ENCODE peak calls at places on chromosomes 7 and 10, in five cellular contexts. One of them, this sample, is unnamed. For H3K4me1, the result is how much of the 10 kb centered on the place peaks cover.

GRCh38 chr7:5692112-5692844 is 89.2 kb downstream of the RNF216 start:
- DNase-seq in lower lobe of right lung: no peak
- DNase-seq in hepatocyte: peak
- DNase-seq in ovary: peak
- DNase-seq in fibroblast of lung: peak
- DNase-seq in this sample: no peak

GRCh38 chr7:151089893-151090730 is 3.8 kb downstream of the AGAP3 start:
- DNase-seq in lower lobe of right lung: no peak
- DNase-seq in ovary: peak
- DNase-seq in fibroblast of lung: no peak
- DNase-seq in hepatocyte: peak
- DNase-seq in this sample: no peak

GRCh38 chr7:42263971-42264370 is 27.0 kb upstream of the GLI3 start:
- DNase-seq in fibroblast of lung: no peak
- DNase-seq in hepatocyte: no peak
- DNase-seq in ovary: no peak
- DNase-seq in lower lobe of right lung: no peak
- DNase-seq in this sample: no peak

GRCh38 chr10:79111427-79111826 is 42.7 kb downstream of the ZMIZ1 start:
- DNase-seq in ovary: no peak
- DNase-seq in lower lobe of right lung: no peak
- DNase-seq in fibroblast of lung: peak
- DNase-seq in hepatocyte: peak
- DNase-seq in this sample: no peak

GRCh38 chr7:90262438-90262837 is 17.5 kb downstream of the CFAP69 start:
- DNase-seq in ovary: no peak
- DNase-seq in lower lobe of right lung: no peak
- DNase-seq in hepatocyte: peak
- DNase-seq in fibroblast of lung: peak
- DNase-seq in this sample: peak

GRCh38 chr10:68284597-68284996 is 47.3 kb upstream of the HNRNPH3 start:
- DNase-seq in lower lobe of right lung: no peak
- DNase-seq in hepatocyte: no peak
- DNase-seq in fibroblast of lung: no peak
- DNase-seq in ovary: no peak
- DNase-seq in this sample: no peak

GRCh38 chr10:131955591-131956340 is 26.0 kb downstream of the BNIP3 start:
- DNase-seq in fibroblast of lung: no peak
- DNase-seq in ovary: no peak
- DNase-seq in hepatocyte: no peak
- DNase-seq in lower lobe of right lung: no peak
- DNase-seq in this sample: no peak

GRCh38 chr10:821322-821721 is 110.2 kb downstream of the LARP4B start:
- DNase-seq in lower lobe of right lung: no peak
- DNase-seq in fibroblast of lung: no peak
- DNase-seq in hepatocyte: no peak
- DNase-seq in ovary: no peak
- DNase-seq in this sample: no peak

GRCh38 chr7:137909042-137909441 is 62.3 kb upstream of the DGKI start:
- DNase-seq in lower lobe of right lung: no peak
- DNase-seq in fibroblast of lung: peak
- DNase-seq in hepatocyte: no peak
- DNase-seq in ovary: peak
- DNase-seq in this sample: no peak

GRCh38 chr10:126243976-126244375 is 144.3 kb downstream of the ADAM12 start:
- DNase-seq in hepatocyte: no peak
- DNase-seq in lower lobe of right lung: no peak
- DNase-seq in ovary: no peak
- DNase-seq in fibroblast of lung: peak
- DNase-seq in this sample: no peak

GRCh38 chr10:34001087-34001580 is 666.7 kb upstream of the NRP1 start:
- DNase-seq in fibroblast of lung: no peak
- DNase-seq in ovary: no peak
- DNase-seq in lower lobe of right lung: no peak
- DNase-seq in hepatocyte: peak
- DNase-seq in this sample: no peak

GRCh38 chr10:75117996-75118395 is 6.5 kb downstream of the SAMD8 start:
- DNase-seq in hepatocyte: no peak
- DNase-seq in ovary: no peak
- DNase-seq in fibroblast of lung: peak
- DNase-seq in lower lobe of right lung: no peak
- DNase-seq in this sample: no peak

DNA sequence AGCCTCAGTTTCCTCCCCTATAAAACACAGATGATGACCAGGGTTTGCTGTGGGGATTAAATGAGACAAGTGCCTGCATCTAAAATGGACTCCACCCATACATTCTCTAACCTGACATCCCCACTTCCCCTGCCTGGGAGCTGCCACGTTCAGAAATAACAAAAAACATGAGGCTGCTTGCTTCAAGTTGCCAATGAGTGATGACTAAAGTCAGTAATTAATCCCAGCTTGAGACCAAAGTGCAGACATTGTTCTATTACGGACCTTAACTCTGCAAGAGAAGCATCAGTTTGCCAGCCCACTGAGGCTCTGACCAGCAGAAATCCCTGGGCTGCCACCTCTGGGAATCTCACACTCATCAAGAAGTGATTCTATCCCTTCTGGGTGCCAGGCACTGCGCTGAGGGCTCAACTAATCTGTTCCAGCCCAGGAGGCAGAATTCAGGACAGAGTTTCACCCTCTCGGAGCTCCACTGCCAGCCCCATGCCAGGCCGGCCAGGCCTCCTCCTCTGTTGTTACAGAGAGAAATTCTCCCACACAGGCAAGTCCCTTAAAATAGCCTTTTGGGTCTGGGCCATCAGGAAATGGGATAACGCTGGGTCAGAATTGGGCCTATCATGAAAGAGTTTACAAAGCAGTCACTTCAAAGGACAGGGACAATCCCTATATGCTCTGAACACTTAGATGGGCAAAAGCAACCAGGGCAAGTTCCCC is 11.4 kb downstream of the SH3PXD2A start:
- DNase-seq in lower lobe of right lung: no peak
- DNase-seq in fibroblast of lung: no peak
- DNase-seq in ovary: no peak
- DNase-seq in hepatocyte: no peak
- DNase-seq in this sample: no peak
- H3K4me1 ChIP-seq in lower lobe of right lung: half or more
- H3K4me1 ChIP-seq in fibroblast of lung: under half
- H3K4me1 ChIP-seq in ovary: under half
- H3K4me1 ChIP-seq in hepatocyte: under half
- H3K4me1 ChIP-seq in this sample: under half

GRCh38 chr10:43128331-43128730 is 9.9 kb upstream of the CSGALNACT2 start:
- DNase-seq in fibroblast of lung: no peak
- DNase-seq in ovary: no peak
- DNase-seq in hepatocyte: no peak
- DNase-seq in lower lobe of right lung: no peak
- DNase-seq in this sample: no peak

GRCh38 chr10:43125274-43125845 is 12.9 kb upstream of the CSGALNACT2 start:
- DNase-seq in lower lobe of right lung: no peak
- DNase-seq in hepatocyte: no peak
- DNase-seq in fibroblast of lung: no peak
- DNase-seq in ovary: no peak
- DNase-seq in this sample: no peak

GRCh38 chr10:43125881-43126731 is 12.1 kb upstream of the CSGALNACT2 start:
- DNase-seq in fibroblast of lung: no peak
- DNase-seq in hepatocyte: no peak
- DNase-seq in ovary: peak
- DNase-seq in lower lobe of right lung: no peak
- DNase-seq in this sample: no peak

GRCh38 chr10:43127447-43127846 is 10.8 kb upstream of the CSGALNACT2 start:
- DNase-seq in fibroblast of lung: no peak
- DNase-seq in ovary: peak
- DNase-seq in lower lobe of right lung: no peak
- DNase-seq in hepatocyte: no peak
- DNase-seq in this sample: no peak

DNA sequence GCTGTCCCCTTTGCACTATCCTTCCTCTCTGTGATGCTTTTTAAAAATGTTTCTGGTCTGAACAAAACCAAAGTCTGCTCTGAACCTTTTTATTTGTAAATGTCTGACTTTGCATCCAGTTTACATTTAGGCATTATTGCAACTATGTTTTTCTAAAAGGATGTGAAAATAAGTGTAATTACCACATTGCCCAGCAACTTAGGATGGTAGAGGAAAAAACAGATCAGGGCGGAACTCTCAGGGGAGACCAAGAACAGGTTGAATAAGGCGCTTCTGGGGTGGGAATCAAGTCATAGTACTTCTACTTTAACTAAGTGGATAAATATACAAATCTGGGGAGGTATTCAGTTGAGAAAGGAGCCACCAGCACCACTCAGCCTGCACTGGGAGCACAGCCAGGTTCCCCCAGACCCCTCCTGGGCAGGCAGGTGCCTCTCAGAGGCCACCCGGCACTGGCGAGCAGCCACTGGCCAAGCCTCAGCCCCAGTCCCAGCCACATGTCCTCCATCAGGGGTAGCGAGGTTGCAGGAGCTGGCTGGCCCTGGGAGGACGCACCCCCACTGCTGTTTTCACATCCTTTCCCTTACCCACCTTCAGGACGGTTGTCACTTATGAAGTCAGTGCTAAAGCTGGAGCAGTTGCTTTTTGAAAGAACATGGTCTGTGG is 11.4 kb upstream of the CSGALNACT2 start:
- DNase-seq in hepatocyte: no peak
- DNase-seq in lower lobe of right lung: no peak
- DNase-seq in fibroblast of lung: no peak
- DNase-seq in ovary: peak
- DNase-seq in this sample: no peak
- H3K4me1 ChIP-seq in hepatocyte: under half
- H3K4me1 ChIP-seq in lower lobe of right lung: under half
- H3K4me1 ChIP-seq in fibroblast of lung: under half
- H3K4me1 ChIP-seq in ovary: under half
- H3K4me1 ChIP-seq in this sample: under half

DNA sequence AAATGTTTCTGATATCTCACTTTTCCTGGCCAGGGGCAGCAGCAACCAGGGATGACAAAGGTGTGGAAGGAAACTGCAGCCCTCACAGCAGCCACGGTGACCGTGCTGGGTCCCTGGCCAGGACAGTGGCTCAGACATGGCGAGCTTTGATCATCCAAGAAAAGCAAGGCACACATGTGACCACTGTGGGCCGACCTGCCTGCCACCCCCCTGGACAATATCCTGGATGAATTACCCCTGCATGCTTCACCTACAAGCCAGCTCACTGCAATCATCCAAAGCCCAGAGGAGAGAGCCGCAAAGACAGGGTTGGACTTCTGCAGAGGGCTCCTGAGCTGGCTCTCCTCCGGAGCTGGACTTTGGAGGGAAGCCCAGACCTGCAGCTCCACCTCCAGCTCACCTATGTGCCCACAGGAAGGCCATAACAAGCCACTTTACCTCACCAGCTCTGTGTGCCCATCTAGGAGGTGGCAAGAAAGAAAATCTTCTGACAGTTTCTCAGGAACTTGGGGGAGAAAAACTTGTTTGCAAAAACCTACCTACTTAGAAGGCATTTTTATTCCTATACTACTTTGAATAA is 2.7 kb downstream of the CHST15 start:
- DNase-seq in hepatocyte: no peak
- DNase-seq in ovary: no peak
- DNase-seq in fibroblast of lung: no peak
- DNase-seq in lower lobe of right lung: peak
- DNase-seq in this sample: no peak
- H3K4me1 ChIP-seq in hepatocyte: under half
- H3K4me1 ChIP-seq in ovary: under half
- H3K4me1 ChIP-seq in fibroblast of lung: under half
- H3K4me1 ChIP-seq in lower lobe of right lung: half or more
- H3K4me1 ChIP-seq in this sample: under half

DNA sequence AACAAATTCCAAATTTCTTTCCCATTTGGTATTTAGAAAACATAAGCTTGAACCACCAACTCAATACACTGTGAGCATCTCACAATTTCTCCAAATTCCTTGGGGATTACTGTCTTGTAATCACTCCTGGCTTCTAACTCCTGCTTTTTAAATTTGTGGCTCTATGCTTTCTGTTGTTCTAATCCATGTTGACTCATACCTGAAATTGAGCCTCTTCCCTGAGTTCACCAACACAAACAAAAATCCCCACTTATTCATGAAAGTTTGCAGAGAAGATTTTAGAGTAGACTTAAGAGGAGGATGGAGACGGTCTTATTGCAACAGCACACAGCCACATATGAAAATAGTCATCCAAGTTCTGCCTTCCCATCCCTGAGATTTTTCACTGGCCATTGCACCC is 252.5 kb downstream of the PTEN start:
- DNase-seq in fibroblast of lung: no peak
- DNase-seq in lower lobe of right lung: no peak
- DNase-seq in hepatocyte: no peak
- DNase-seq in ovary: no peak
- DNase-seq in this sample: no peak
- H3K4me1 ChIP-seq in fibroblast of lung: under half
- H3K4me1 ChIP-seq in lower lobe of right lung: under half
- H3K4me1 ChIP-seq in hepatocyte: under half
- H3K4me1 ChIP-seq in ovary: under half
- H3K4me1 ChIP-seq in this sample: under half

GRCh38 chr7:134528749-134529148 is 1.4 kb downstream of the AKR1B10 start:
- DNase-seq in fibroblast of lung: no peak
- DNase-seq in hepatocyte: no peak
- DNase-seq in lower lobe of right lung: no peak
- DNase-seq in ovary: no peak
- DNase-seq in this sample: no peak
- H3K4me1 ChIP-seq in fibroblast of lung: under half
- H3K4me1 ChIP-seq in hepatocyte: under half
- H3K4me1 ChIP-seq in lower lobe of right lung: under half
- H3K4me1 ChIP-seq in ovary: under half
- H3K4me1 ChIP-seq in this sample: under half

GRCh38 chr10:102395677-102396197 is at the start of gene NFKB2:
- DNase-seq in fibroblast of lung: no peak
- DNase-seq in ovary: no peak
- DNase-seq in hepatocyte: peak
- DNase-seq in lower lobe of right lung: no peak
- DNase-seq in this sample: peak
- H3K4me1 ChIP-seq in fibroblast of lung: under half
- H3K4me1 ChIP-seq in ovary: under half
- H3K4me1 ChIP-seq in hepatocyte: under half
- H3K4me1 ChIP-seq in lower lobe of right lung: half or more
- H3K4me1 ChIP-seq in this sample: under half

DNA sequence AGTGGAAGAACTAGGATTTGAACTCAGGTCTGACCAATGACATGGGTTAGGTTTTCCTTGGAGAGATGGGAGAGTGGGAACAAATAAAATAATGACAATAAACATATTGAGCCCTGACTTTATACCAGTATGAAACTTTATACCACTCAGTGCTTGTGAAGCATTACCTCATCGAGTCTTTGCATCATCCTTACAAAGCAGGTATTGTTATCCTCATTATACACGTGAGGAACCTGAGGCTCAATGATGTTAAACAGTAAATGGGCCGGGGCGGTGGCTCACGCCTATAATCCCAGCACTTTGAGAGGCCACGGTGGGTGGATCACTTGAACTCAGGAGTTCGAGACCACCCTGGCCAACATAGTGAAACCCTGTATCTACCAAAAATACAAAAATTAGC is 47.7 kb downstream of the HHEX start:
- DNase-seq in ovary: no peak
- DNase-seq in hepatocyte: no peak
- DNase-seq in lower lobe of right lung: no peak
- DNase-seq in fibroblast of lung: no peak
- DNase-seq in this sample: no peak
- H3K4me1 ChIP-seq in ovary: under half
- H3K4me1 ChIP-seq in hepatocyte: under half
- H3K4me1 ChIP-seq in lower lobe of right lung: under half
- H3K4me1 ChIP-seq in fibroblast of lung: under half
- H3K4me1 ChIP-seq in this sample: under half

This sample was measured in small intestine.